ENCODE peak calls at places on chromosome 1, in six cellular contexts. One of them, this sample, is unnamed.

GRCh38 chr1:182604128-182604834 is at the start of gene RGS16:
- DNase-seq in H1: no peak
- DNase-seq in IMR-90: peak; percentile 62
- DNase-seq in neuronal stem cell: peak; percentile 75
- DNase-seq in H9: peak; percentile 96
- DNase-seq in trophoblast cell: peak; percentile 89
- DNase-seq in this sample: peak; percentile 78

GRCh38 chr1:231971397-231972233 is 345.0 kb downstream of the DISC1 start:
- DNase-seq in trophoblast cell: peak; percentile 27
- DNase-seq in H9: no peak
- DNase-seq in IMR-90: peak; percentile 64
- DNase-seq in H1: no peak
- DNase-seq in neuronal stem cell: no peak
- DNase-seq in this sample: peak; percentile 51

GRCh38 chr1:16204634-16205332 is 7.7 kb downstream of the ARHGEF19 start:
- DNase-seq in neuronal stem cell: no peak
- DNase-seq in H9: peak; percentile 72
- DNase-seq in H1: no peak
- DNase-seq in trophoblast cell: no peak
- DNase-seq in IMR-90: no peak
- DNase-seq in this sample: no peak

GRCh38 chr1:248862695-248863010 is 3.8 kb upstream of the ZNF692 start:
- DNase-seq in H1: no peak
- DNase-seq in trophoblast cell: no peak
- DNase-seq in IMR-90: no peak
- DNase-seq in H9: no peak
- DNase-seq in neuronal stem cell: no peak
- DNase-seq in this sample: peak; percentile 11

GRCh38 chr1:231919269-231919886 is 292.8 kb downstream of the DISC1 start:
- DNase-seq in H9: no peak
- DNase-seq in IMR-90: no peak
- DNase-seq in H1: no peak
- DNase-seq in neuronal stem cell: no peak
- DNase-seq in trophoblast cell: no peak
- DNase-seq in this sample: no peak

GRCh38 chr1:66605419-66605997 is 71.6 kb downstream of the SGIP1 start:
- DNase-seq in neuronal stem cell: no peak
- DNase-seq in H9: no peak
- DNase-seq in H1: no peak
- DNase-seq in IMR-90: no peak
- DNase-seq in trophoblast cell: no peak
- DNase-seq in this sample: no peak

GRCh38 chr1:117171900-117172501 is 38.7 kb downstream of the VTCN1 start:
- DNase-seq in H1: no peak
- DNase-seq in IMR-90: peak; percentile 60
- DNase-seq in trophoblast cell: no peak
- DNase-seq in neuronal stem cell: peak; percentile 90
- DNase-seq in H9: no peak
- DNase-seq in this sample: no peak

GRCh38 chr1:41447995-41448770 is 36.3 kb downstream of the EDN2 start:
- DNase-seq in H1: no peak
- DNase-seq in IMR-90: no peak
- DNase-seq in trophoblast cell: peak; percentile 86
- DNase-seq in H9: no peak
- DNase-seq in neuronal stem cell: no peak
- DNase-seq in this sample: peak; percentile 23

GRCh38 chr1:23632479-23633160 is 59.0 kb upstream of the RPL11 start:
- DNase-seq in H9: no peak
- DNase-seq in IMR-90: peak; percentile 50
- DNase-seq in trophoblast cell: no peak
- DNase-seq in neuronal stem cell: no peak
- DNase-seq in H1: no peak
- DNase-seq in this sample: peak; percentile 31

GRCh38 chr1:13804240-13804633 is 104.2 kb downstream of the PRDM2 start:
- DNase-seq in trophoblast cell: no peak
- DNase-seq in IMR-90: no peak
- DNase-seq in H1: no peak
- DNase-seq in H9: no peak
- DNase-seq in neuronal stem cell: no peak
- DNase-seq in this sample: no peak

GRCh38 chr1:13803546-13804239 is 103.7 kb downstream of the PRDM2 start:
- DNase-seq in H9: no peak
- DNase-seq in IMR-90: no peak
- DNase-seq in H1: no peak
- DNase-seq in neuronal stem cell: no peak
- DNase-seq in trophoblast cell: peak; percentile 83
- DNase-seq in this sample: no peak

GRCh38 chr1:13801232-13801631 is 101.2 kb downstream of the PRDM2 start:
- DNase-seq in neuronal stem cell: no peak
- DNase-seq in H9: no peak
- DNase-seq in H1: no peak
- DNase-seq in IMR-90: no peak
- DNase-seq in trophoblast cell: peak; percentile 96
- DNase-seq in this sample: no peak

GRCh38 chr1:13801711-13802486 is 101.9 kb downstream of the PRDM2 start:
- DNase-seq in neuronal stem cell: no peak
- DNase-seq in trophoblast cell: peak; percentile 84
- DNase-seq in H9: no peak
- DNase-seq in H1: no peak
- DNase-seq in IMR-90: no peak
- DNase-seq in this sample: no peak

DNA sequence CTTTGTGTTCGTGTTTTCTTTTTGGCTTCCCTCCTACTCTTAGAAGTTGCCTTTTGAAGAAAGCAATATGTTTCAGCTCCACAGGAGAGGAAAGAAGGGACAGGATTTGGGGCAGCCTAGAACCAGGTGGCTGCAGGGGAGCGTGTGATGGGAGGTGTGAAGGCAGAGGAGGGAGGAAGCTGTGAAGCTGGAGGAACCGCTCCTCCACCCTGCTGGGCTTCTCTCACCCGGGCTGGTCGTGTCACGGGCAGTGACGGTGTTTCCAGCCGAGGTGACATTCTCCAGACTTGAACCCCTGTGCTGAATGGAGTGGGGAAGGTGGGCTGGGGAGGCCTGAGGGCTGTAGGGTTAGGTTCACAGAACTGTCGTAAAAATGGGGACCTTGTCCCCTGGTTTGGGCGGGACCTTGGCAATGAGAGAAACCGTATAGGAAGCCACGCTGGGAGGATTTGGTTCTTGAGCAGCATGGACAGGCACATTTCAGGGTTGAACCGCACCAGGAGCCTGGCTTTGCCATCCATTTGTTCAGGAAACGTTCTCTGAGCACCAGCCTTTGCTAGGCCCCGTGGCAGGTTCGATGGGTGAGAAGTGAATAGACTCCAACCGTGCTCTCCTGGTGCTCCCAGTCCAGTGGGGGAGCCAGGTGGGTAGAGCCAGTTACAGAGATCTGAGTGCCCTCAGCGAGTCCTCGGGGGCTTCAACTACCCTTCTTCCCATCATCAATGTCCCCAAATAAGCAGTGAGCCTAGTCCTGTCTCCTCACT is 103.0 kb downstream of the PRDM2 start:
- DNase-seq in H1: no peak
- DNase-seq in trophoblast cell: no peak
- DNase-seq in IMR-90: no peak
- DNase-seq in H9: no peak
- DNase-seq in neuronal stem cell: no peak
- DNase-seq in this sample: no peak
- H3K23ac ChIP-seq in H1: no peak overlapping the region
- H3K23ac ChIP-seq in trophoblast cell: no peak overlapping the region
- H3K23ac ChIP-seq in IMR-90: no peak overlapping the region
- H3K23ac ChIP-seq in H9: no peak overlapping the region
- H3K23ac ChIP-seq in neuronal stem cell: peak overlapping the region; percentile 10
- H3K23ac ChIP-seq in this sample: no peak overlapping the region

DNA sequence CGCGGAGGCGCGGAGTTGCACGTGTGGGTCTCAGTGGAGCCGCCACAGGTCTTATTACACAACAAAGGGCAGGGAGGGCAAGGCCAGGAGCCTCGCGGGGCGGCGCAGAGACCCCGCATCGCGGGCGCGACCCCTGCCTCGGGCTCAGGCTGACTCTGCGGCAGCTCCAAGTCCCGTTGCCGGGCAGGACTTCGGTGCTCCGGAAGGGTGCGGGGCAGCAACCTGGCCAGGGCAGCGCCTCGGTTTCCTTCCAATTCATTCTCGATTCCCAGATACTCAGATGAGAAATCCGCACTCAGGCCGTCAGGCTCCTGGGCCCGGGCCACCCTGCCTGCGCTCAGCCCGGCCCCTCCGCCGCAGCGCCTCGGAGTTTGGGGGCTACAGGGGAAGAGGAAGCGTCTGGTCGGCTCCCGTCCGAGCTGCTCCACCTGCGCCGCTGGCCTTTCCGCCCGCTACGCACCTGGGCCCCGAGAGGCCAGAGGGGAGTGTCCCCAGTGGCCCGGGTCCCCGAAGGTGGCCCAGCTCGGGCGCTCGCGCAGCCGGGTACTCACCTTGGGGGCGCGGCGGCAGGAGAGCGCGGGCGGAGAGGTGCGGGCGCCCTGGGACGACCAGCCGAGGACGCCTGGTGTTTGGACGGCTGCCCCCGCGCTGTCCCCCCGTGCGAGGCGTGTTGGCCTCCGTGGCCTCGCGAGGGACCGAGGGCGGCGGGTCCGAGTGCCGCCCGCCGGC is 1.2 kb upstream of the PRDM16 start:
- DNase-seq in H9: no peak
- DNase-seq in H1: no peak
- DNase-seq in trophoblast cell: no peak
- DNase-seq in neuronal stem cell: no peak
- DNase-seq in IMR-90: no peak
- DNase-seq in this sample: no peak
- H3K27me3 ChIP-seq in H9: peaks cover 79% of the 10 kb centered on the region
- H3K27me3 ChIP-seq in H1: peaks cover 91% of the 10 kb centered on the region
- H3K27me3 ChIP-seq in trophoblast cell: peaks cover 94% of the 10 kb centered on the region
- H3K27me3 ChIP-seq in neuronal stem cell: peaks cover 53% of the 10 kb centered on the region
- H3K27me3 ChIP-seq in IMR-90: peaks cover 78% of the 10 kb centered on the region
- H3K27me3 ChIP-seq in this sample: peaks cover 75% of the 10 kb centered on the region

DNA sequence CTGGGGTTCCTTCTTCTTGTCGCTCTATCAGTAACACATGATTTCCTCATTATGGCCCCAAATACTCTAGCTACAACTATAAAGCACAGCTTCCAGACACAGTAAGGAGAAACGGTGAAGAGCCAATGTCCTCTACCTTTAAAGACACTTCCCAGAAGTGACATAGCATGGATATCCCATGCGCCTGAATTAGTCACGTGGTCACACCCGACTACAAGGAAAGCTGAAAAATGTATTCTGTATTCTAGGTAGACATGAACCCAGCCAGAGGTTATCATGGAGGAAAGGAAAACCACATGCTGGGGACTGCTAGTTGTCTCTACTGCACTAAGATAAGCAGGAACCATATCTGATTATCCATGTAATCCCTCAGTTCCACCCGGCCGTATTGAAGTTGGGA is 244.3 kb downstream of the LMX1A start:
- DNase-seq in neuronal stem cell: no peak
- DNase-seq in IMR-90: no peak
- DNase-seq in H9: no peak
- DNase-seq in H1: no peak
- DNase-seq in trophoblast cell: no peak
- DNase-seq in this sample: no peak
- H3K14ac ChIP-seq in neuronal stem cell: no peak overlapping the region
- H3K14ac ChIP-seq in IMR-90: no peak overlapping the region
- H3K14ac ChIP-seq in H9: no peak overlapping the region
- H3K14ac ChIP-seq in H1: no peak overlapping the region
- H3K14ac ChIP-seq in trophoblast cell: no peak overlapping the region
- H3K14ac ChIP-seq in this sample: no peak overlapping the region

GRCh38 chr1:167714098-167714850 is 7.5 kb upstream of the MPZL1 start:
- DNase-seq in H9: peak; percentile 86
- DNase-seq in neuronal stem cell: peak; percentile 93
- DNase-seq in trophoblast cell: peak; percentile 87
- DNase-seq in H1: no peak
- DNase-seq in IMR-90: no peak
- DNase-seq in this sample: peak; percentile 88
- H3K23ac ChIP-seq in H9: no peak overlapping the region
- H3K23ac ChIP-seq in neuronal stem cell: peak overlapping the region; percentile 65
- H3K23ac ChIP-seq in trophoblast cell: no peak overlapping the region
- H3K23ac ChIP-seq in H1: no peak overlapping the region
- H3K23ac ChIP-seq in IMR-90: peak overlapping the region; percentile 75
- H3K23ac ChIP-seq in this sample: no peak overlapping the region

GRCh38 chr1:228969968-228970800 is 234.9 kb downstream of the RHOU start:
- DNase-seq in H9: no peak
- DNase-seq in H1: no peak
- DNase-seq in trophoblast cell: peak; percentile 33
- DNase-seq in IMR-90: no peak
- DNase-seq in neuronal stem cell: no peak
- DNase-seq in this sample: no peak
- H3K27me3 ChIP-seq in H9: no peaks in the 10 kb centered on the region
- H3K27me3 ChIP-seq in H1: no peaks in the 10 kb centered on the region
- H3K27me3 ChIP-seq in trophoblast cell: no peaks in the 10 kb centered on the region
- H3K27me3 ChIP-seq in IMR-90: no peaks in the 10 kb centered on the region
- H3K27me3 ChIP-seq in neuronal stem cell: no peaks in the 10 kb centered on the region
- H3K27me3 ChIP-seq in this sample: no peaks in the 10 kb centered on the region

DNA sequence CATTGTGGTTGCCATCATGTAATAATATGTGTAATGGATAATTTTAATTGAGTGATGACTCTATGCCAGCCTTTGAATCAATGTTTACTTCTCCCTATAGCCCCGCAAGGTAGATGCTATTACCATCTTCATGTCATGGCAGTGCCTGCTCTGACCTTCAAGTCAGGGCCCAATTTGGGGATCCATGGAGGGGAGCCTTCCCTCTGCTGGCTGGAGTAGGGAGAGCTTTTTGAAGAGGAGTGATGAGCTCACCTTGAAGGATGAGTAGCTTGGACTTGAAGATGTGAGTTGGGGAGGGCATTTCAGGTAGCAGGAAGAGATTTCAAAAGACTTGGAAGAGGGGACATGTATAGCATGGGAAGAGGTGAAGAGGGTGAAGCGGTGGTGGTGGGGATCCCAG is 189.2 kb downstream of the FOXD2 start:
- DNase-seq in trophoblast cell: no peak
- DNase-seq in neuronal stem cell: no peak
- DNase-seq in IMR-90: no peak
- DNase-seq in H9: peak; percentile 31
- DNase-seq in H1: no peak
- DNase-seq in this sample: no peak
- H3K14ac ChIP-seq in trophoblast cell: no peak overlapping the region
- H3K14ac ChIP-seq in neuronal stem cell: no peak overlapping the region
- H3K14ac ChIP-seq in IMR-90: no peak overlapping the region
- H3K14ac ChIP-seq in H9: no peak overlapping the region
- H3K14ac ChIP-seq in H1: no peak overlapping the region
- H3K14ac ChIP-seq in this sample: no peak overlapping the region

This sample was measured in mesenchymal stem cell.